ENCODE peak calls at places on chromosomes 16 and 17, in nine cellular contexts. V is cardiac muscle cell, I is body of pancreas, J is AG04450, M is right atrium auricular region, S is Peyer's patch, E is MM.1S, B is tibial artery, H is ovary. Q is an unnamed sample.

GRCh38 chr17:7383742-7384488 is 3.0 kb downstream of the TNK1 start:
- DNase-seq in V (peak), I (no peak), J (no peak), M (no peak), S (peak), E (peak), B (no peak), H (peak), Q (peak)

GRCh38 chr17:54180919-54181318 is 358.2 kb downstream of the KIF2B start:
- DNase-seq in V (no peak), I (no peak), J (no peak), M (no peak), S (no peak), E (no peak), B (no peak), H (no peak), Q (no peak)

GRCh38 chr16:87369796-87370719 is 13.5 kb downstream of the FBXO31 start:
- DNase-seq in V (no peak), I (no peak), J (no peak), M (no peak), S (no peak), E (no peak), B (no peak), H (no peak), Q (peak)

GRCh38 chr16:87119168-87119567 is 198.0 kb downstream of the C16orf95 start:
- DNase-seq in V (no peak), I (no peak), J (no peak), M (no peak), S (no peak), E (no peak), B (no peak), H (no peak), Q (no peak)

GRCh38 chr17:41456206-41456605 is 11.0 kb downstream of the KRT32 start:
- DNase-seq in V (no peak), I (no peak), J (no peak), M (no peak), S (no peak), E (no peak), B (no peak), H (no peak), Q (no peak)

GRCh38 chr16:65414284-65414984 is 292.6 kb upstream of the CDH11 start:
- DNase-seq in V (no peak), I (no peak), J (peak), M (no peak), S (no peak), E (peak), B (no peak), H (no peak), Q (no peak)

GRCh38 chr16:14436410-14436955 is 193.6 kb downstream of the PARN start:
- DNase-seq in V (peak), I (no peak), J (no peak), M (no peak), S (no peak), E (no peak), B (no peak), H (no peak), Q (no peak)

GRCh38 chr17:50491510-50491909 is 12.8 kb downstream of the RSAD1 start:
- DNase-seq in V (no peak), I (no peak), J (no peak), M (no peak), S (no peak), E (no peak), B (no peak), H (no peak), Q (no peak)

GRCh38 chr16:74950511-74950910 is 34.4 kb downstream of the WDR59 start:
- DNase-seq in V (no peak), I (no peak), J (no peak), M (no peak), S (no peak), E (no peak), B (no peak), H (no peak), Q (no peak)

GRCh38 chr17:28384281-28385036 is 13.0 kb downstream of the SARM1 start:
- DNase-seq in V (peak), I (peak), J (no peak), M (no peak), S (peak), E (peak), B (peak), H (no peak), Q (peak)

GRCh38 chr16:805474-805873 is 4.9 kb upstream of the GNG13 start:
- DNase-seq in V (no peak), I (no peak), J (no peak), M (no peak), S (no peak), E (no peak), B (no peak), H (no peak), Q (no peak)

GRCh38 chr16:48206594-48207242 is 37.4 kb upstream of the LONP2 start:
- DNase-seq in V (no peak), I (no peak), J (no peak), M (no peak), S (no peak), E (no peak), B (no peak), H (no peak), Q (no peak)

GRCh38 chr17:82828875-82829487 is 10.8 kb downstream of the ZNF750 start:
- DNase-seq in V (no peak), I (no peak), J (no peak), M (no peak), S (no peak), E (no peak), B (no peak), H (no peak), Q (peak)

GRCh38 chr17:28282596-28282995 is 36.4 kb upstream of the TMEM97 start:
- DNase-seq in V (peak), I (no peak), J (peak), M (no peak), S (no peak), E (no peak), B (no peak), H (no peak), Q (no peak)

GRCh38 chr16:51337662-51338061 is 186.6 kb upstream of the SALL1 start:
- DNase-seq in V (no peak), I (no peak), J (no peak), M (no peak), S (no peak), E (no peak), B (no peak), H (no peak), Q (no peak)

GRCh38 chr16:53626161-53626560 is 77.5 kb downstream of the RPGRIP1L start:
- DNase-seq in V (no peak), I (no peak), J (no peak), M (no peak), S (no peak), E (no peak), B (no peak), H (no peak), Q (no peak)

GRCh38 chr17:7897773-7898172 is 9.2 kb downstream of the CHD3 start:
- DNase-seq in V (peak), I (no peak), J (no peak), M (no peak), S (no peak), E (no peak), B (no peak), H (no peak), Q (no peak)

GRCh38 chr17:48483471-48484131 is 47.2 kb downstream of the HOXB1 start:
- DNase-seq in V (no peak), I (no peak), J (peak), M (no peak), S (no peak), E (peak), B (no peak), H (no peak), Q (no peak)

GRCh38 chr16:11160676-11161115 is 95.3 kb downstream of the SOCS1 start:
- DNase-seq in V (no peak), I (no peak), J (no peak), M (no peak), S (no peak), E (no peak), B (no peak), H (no peak), Q (no peak)

GRCh38 chr16:529012-529575 is 1.6 kb downstream of the CAPN15 start:
- DNase-seq in V (no peak), I (peak), J (no peak), M (no peak), S (no peak), E (no peak), B (no peak), H (no peak), Q (no peak)

GRCh38 chr17:39763046-39763800 is 25.5 kb downstream of the GRB7 start:
- DNase-seq in V (no peak), I (no peak), J (no peak), M (no peak), S (no peak), E (no peak), B (no peak), H (no peak), Q (no peak)

GRCh38 chr17:79542718-79543117 is 68.1 kb downstream of the RBFOX3 start:
- DNase-seq in V (no peak), I (no peak), J (no peak), M (no peak), S (no peak), E (no peak), B (no peak), H (no peak), Q (no peak)
- H3K4me3 ChIP-seq in V (no peak), I (no peak), J (no peak), M (no peak), S (no peak), E (no peak), B (no peak), H (no peak), Q (no peak)

GRCh38 chr17:4965311-4965986 is 2.2 kb downstream of the SPAG7 start:
- DNase-seq in V (no peak), I (no peak), J (no peak), M (no peak), S (peak), E (no peak), B (no peak), H (no peak), Q (no peak)
- H3K27ac ChIP-seq in V (peak), I (peak), J (no peak), M (peak), S (no peak), E (no peak), B (no peak), H (no peak), Q (no peak)

GRCh38 chr17:61405686-61406542 is 6.3 kb downstream of the TBX2 start:
- DNase-seq in V (peak), I (peak), J (no peak), M (no peak), S (peak), E (no peak), B (peak), H (peak), Q (peak)
- H3K4me3 ChIP-seq in V (peak), I (no peak), J (peak), M (no peak), S (peak), E (no peak), B (peak), H (no peak), Q (peak)

GRCh38 chr16:17412221-17412620 is 58.5 kb downstream of the XYLT1 start:
- DNase-seq in V (no peak), I (peak), J (no peak), M (no peak), S (no peak), E (no peak), B (no peak), H (no peak), Q (no peak)
- H3K27ac ChIP-seq in V (no peak), I (no peak), J (no peak), M (no peak), S (no peak), E (no peak), B (peak), H (no peak), Q (no peak)

GRCh38 chr17:869567-870530 is 87.7 kb downstream of the MRM3 start:
- DNase-seq in V (no peak), I (no peak), J (no peak), M (no peak), S (no peak), E (no peak), B (peak), H (no peak), Q (no peak)

GRCh38 chr17:866568-867087 is 84.5 kb downstream of the MRM3 start:
- DNase-seq in V (no peak), I (no peak), J (no peak), M (no peak), S (no peak), E (no peak), B (no peak), H (no peak), Q (no peak)

GRCh38 chr17:871731-872517 is 89.8 kb downstream of the MRM3 start:
- DNase-seq in V (no peak), I (no peak), J (no peak), M (no peak), S (no peak), E (no peak), B (no peak), H (no peak), Q (no peak)

GRCh38 chr17:867896-868489 is 85.8 kb downstream of the MRM3 start:
- DNase-seq in V (no peak), I (no peak), J (no peak), M (no peak), S (no peak), E (no peak), B (no peak), H (no peak), Q (no peak)

GRCh38 chr17:869067-869466 is 86.9 kb downstream of the MRM3 start:
- DNase-seq in V (no peak), I (peak), J (no peak), M (peak), S (no peak), E (no peak), B (peak), H (peak), Q (no peak)
- H3K4me3 ChIP-seq in V (no peak), I (no peak), J (no peak), M (no peak), S (no peak), E (no peak), B (peak), H (no peak), Q (no peak)

GRCh38 chr16:88652763-88653065 is 1.9 kb upstream of the CYBA start:
- DNase-seq in V (no peak), I (no peak), J (no peak), M (no peak), S (no peak), E (no peak), B (no peak), H (no peak), Q (no peak)

GRCh38 chr16:88650749-88651275 is at the start of gene CYBA:
- DNase-seq in V (peak), I (peak), J (no peak), M (peak), S (peak), E (peak), B (peak), H (peak), Q (peak)

GRCh38 chr16:88651276-88651988 is 579 bp upstream of the CYBA start:
- DNase-seq in V (no peak), I (peak), J (no peak), M (no peak), S (no peak), E (peak), B (no peak), H (no peak), Q (peak)

GRCh38 chr16:88653101-88653500 is 2.2 kb upstream of the CYBA start:
- DNase-seq in V (no peak), I (no peak), J (no peak), M (no peak), S (no peak), E (no peak), B (no peak), H (no peak), Q (no peak)

GRCh38 chr16:88651989-88652762 is 1.3 kb upstream of the CYBA start:
- DNase-seq in V (no peak), I (no peak), J (no peak), M (no peak), S (no peak), E (no peak), B (no peak), H (no peak), Q (peak)
- H3K27ac ChIP-seq in V (no peak), I (peak), J (no peak), M (no peak), S (peak), E (peak), B (no peak), H (no peak), Q (peak)

GRCh38 chr16:29898786-29899515 is 399 bp downstream of the SEZ6L2 start:
- DNase-seq in V (no peak), I (peak), J (no peak), M (no peak), S (no peak), E (no peak), B (no peak), H (no peak), Q (no peak)
- H3K4me3 ChIP-seq in V (peak), I (no peak), J (peak), M (no peak), S (peak), E (no peak), B (no peak), H (no peak), Q (peak)

GRCh38 chr16:77430360-77430759 is 4.5 kb downstream of the ADAMTS18 start:
- DNase-seq in V (no peak), I (no peak), J (no peak), M (no peak), S (no peak), E (no peak), B (no peak), H (no peak), Q (no peak)
- H3K27ac ChIP-seq in V (no peak), I (no peak), J (no peak), M (no peak), S (no peak), E (no peak), B (no peak), H (no peak), Q (no peak)

GRCh38 chr17:42670925-42671657 is 5.7 kb downstream of the PLEKHH3 start:
- DNase-seq in V (no peak), I (no peak), J (no peak), M (no peak), S (no peak), E (peak), B (no peak), H (peak), Q (no peak)
- H3K4me3 ChIP-seq in V (no peak), I (no peak), J (no peak), M (no peak), S (no peak), E (no peak), B (no peak), H (no peak), Q (peak)

Q was measured in lower lobe of right lung.